ENCODE peak calls at places on chromosomes 3 and 15, in eight cellular contexts. Y is endothelial cell, J is NCI-H1105 treated with DMSO at 0.1 percent for 48 hours, R is ecto neural progenitor cell, W is RPMI7951, G is fibroblast of villous mesenchyme, S is left ventricle myocardium superior, H is fibroblast of the aortic adventitia. P is an unnamed sample.
A peak's percentile ranks its signal among the peaks of the same experiment; 100 is the strongest.

GRCh38 chr15:68989876-68990754 is 24.4 kb upstream of the NOX5 start:
- DNase-seq in J (no peak), G (no peak), R (no peak), Y (no peak), W (no peak), H (no peak), S (peak; percentile 32), P (no peak)

GRCh38 chr3:99862208-99862607 is 44.5 kb downstream of the CMSS1 start:
- DNase-seq in Y (no peak), W (peak; percentile 64), G (no peak), J (no peak), S (no peak), H (no peak), R (no peak), P (no peak)

GRCh38 chr15:76987896-76988860 is 6.7 kb upstream of the PSTPIP1 start:
- DNase-seq in Y (no peak), W (no peak), H (no peak), R (no peak), S (peak; percentile 79), J (no peak), G (no peak), P (no peak)

GRCh38 chr3:3798641-3799113 is 554 bp upstream of the LRRN1 start:
- DNase-seq in G (no peak), Y (peak; percentile 41), W (no peak), R (no peak), J (peak; percentile 54), H (no peak), S (no peak), P (no peak)

GRCh38 chr3:185527364-185527763 is 25.0 kb downstream of the LIPH start:
- DNase-seq in S (no peak), R (no peak), J (no peak), Y (no peak), G (no peak), W (no peak), H (no peak), P (no peak)

GRCh38 chr3:122620399-122620798 is 42.9 kb downstream of the PARP15 start:
- DNase-seq in G (no peak), H (no peak), J (no peak), S (no peak), W (no peak), Y (no peak), R (no peak), P (no peak)

GRCh38 chr3:60055765-60056164 is 1005.9 kb upstream of the CFAP20DC start:
- DNase-seq in R (no peak), G (no peak), S (no peak), W (peak; percentile 38), Y (no peak), H (no peak), J (peak; percentile 63), P (no peak)

GRCh38 chr3:30292192-30292893 is 314.1 kb upstream of the TGFBR2 start:
- DNase-seq in G (no peak), Y (no peak), R (no peak), J (no peak), S (no peak), H (peak; percentile 93), W (peak; percentile 69), P (no peak)

GRCh38 chr3:24709921-24710320 is 215.3 kb upstream of the THRB start:
- DNase-seq in J (no peak), Y (no peak), H (no peak), G (no peak), W (no peak), R (no peak), S (no peak), P (no peak)

GRCh38 chr3:189369636-189370035 is 197.9 kb downstream of the TPRG1 start:
- DNase-seq in G (peak; percentile 42), H (no peak), S (no peak), W (peak; percentile 49), J (no peak), R (no peak), Y (no peak), P (no peak)

GRCh38 chr3:72745146-72745976 is 102.9 kb downstream of the SHQ1 start:
- DNase-seq in W (no peak), J (no peak), S (no peak), Y (no peak), R (no peak), H (no peak), G (peak; percentile 31), P (no peak)

P was measured in COR-L47.